ENCODE peak calls at places on chromosome 21, in five cellular contexts. R is occipital lobe; H is omental fat pad; Q is stimulated activated CD4-positive, alpha-beta T cell treated with anti-CD3 and anti-CD28 coated beads, TNF-alpha, amount 100 ng/mL, for 4 hours; G is NCI-H1092 treated with DMSO at 0.1 percent for 48 hours. F is an unnamed sample.

GRCh38 chr21:39318091-39318959 is 4.9 kb upstream of the BRWD1 start:
- DNase-seq in R (no peak), H (no peak), Q (no peak), G (no peak), F (no peak)

GRCh38 chr21:45615145-45615711 is 28.3 kb upstream of the PCBP3 start:
- DNase-seq in R (no peak), H (peak; percentile 10), Q (peak; percentile 84), G (peak; percentile 70), F (no peak)

GRCh38 chr21:36200089-36200561 is 43.5 kb downstream of the DOP1B start:
- DNase-seq in R (no peak), H (no peak), Q (no peak), G (no peak), F (no peak)

GRCh38 chr21:39451332-39452206 is at the start of gene SH3BGR:
- DNase-seq in R (peak; percentile 40), H (no peak), Q (no peak), G (no peak), F (peak; percentile 53)

GRCh38 chr21:35994605-35995004 is 65.7 kb downstream of the SETD4 start:
- DNase-seq in R (no peak), H (no peak), Q (no peak), G (no peak), F (no peak)

GRCh38 chr21:33522950-33523349 is 19.0 kb downstream of the GART start:
- DNase-seq in R (no peak), H (no peak), Q (no peak), G (no peak), F (no peak)

GRCh38 chr21:44727321-44727720 is 15.9 kb upstream of the TSPEAR start:
- DNase-seq in R (no peak), H (no peak), Q (no peak), G (no peak), F (no peak)

GRCh38 chr21:42892582-42892930 is 553 bp upstream of the NDUFV3 start:
- DNase-seq in R (peak; percentile 67), H (no peak), Q (no peak), G (no peak), F (no peak)

GRCh38 chr21:40731206-40731605 is 115.8 kb downstream of the DSCAM start:
- DNase-seq in R (no peak), H (no peak), Q (no peak), G (no peak), F (no peak)

GRCh38 chr21:46182548-46183336 is 1.5 kb downstream of the SPATC1L start:
- DNase-seq in R (no peak), H (no peak), Q (no peak), G (no peak), F (no peak)

GRCh38 chr21:27648560-27648959 is 681.7 kb upstream of the ADAMTS5 start:
- DNase-seq in R (no peak), H (no peak), Q (no peak), G (no peak), F (no peak)

GRCh38 chr21:31218830-31219608 is 125.0 kb downstream of the TIAM1 start:
- DNase-seq in R (no peak), H (peak; percentile 45), Q (no peak), G (no peak), F (peak; percentile 9)

GRCh38 chr21:17003221-17003620 is 509.6 kb upstream of the CXADR start:
- DNase-seq in R (no peak), H (no peak), Q (no peak), G (no peak), F (no peak)

GRCh38 chr21:38386967-38387366 is 111.3 kb downstream of the ERG start:
- DNase-seq in R (no peak), H (no peak), Q (no peak), G (no peak), F (no peak)

GRCh38 chr21:32472890-32473765 is 60.6 kb downstream of the EVA1C start:
- DNase-seq in R (no peak), H (no peak), Q (no peak), G (no peak), F (no peak)

GRCh38 chr21:35138665-35139381 is 89.7 kb upstream of the RUNX1 start:
- DNase-seq in R (no peak), H (no peak), Q (peak; percentile 52), G (no peak), F (no peak)

GRCh38 chr21:41168391-41169257 is 664 bp downstream of the BACE2 start:
- DNase-seq in R (peak; percentile 35), H (no peak), Q (no peak), G (peak; percentile 45), F (peak; percentile 38)

GRCh38 chr21:30146558-30147282 is 19.9 kb downstream of the CLDN17 start:
- DNase-seq in R (no peak), H (no peak), Q (no peak), G (no peak), F (no peak)

GRCh38 chr21:45506836-45507522 is 35.3 kb downstream of the SLC19A1 start:
- DNase-seq in R (no peak), H (no peak), Q (no peak), G (no peak), F (no peak)

GRCh38 chr21:17514124-17514481 is 1.3 kb downstream of the CXADR start:
- DNase-seq in R (no peak), H (no peak), Q (no peak), G (no peak), F (no peak)

GRCh38 chr21:36960676-36961284 is 5.7 kb downstream of the HLCS start:
- DNase-seq in R (peak; percentile 13), H (no peak), Q (no peak), G (no peak), F (no peak)

GRCh38 chr21:16742116-16742515 is 770.7 kb upstream of the CXADR start:
- DNase-seq in R (no peak), H (no peak), Q (no peak), G (no peak), F (no peak)

GRCh38 chr21:24486973-24487372 is 1120.3 kb downstream of the MRPL39 start:
- DNase-seq in R (no peak), H (no peak), Q (no peak), G (no peak), F (no peak)

GRCh38 chr21:43864806-43865470 is at the start of gene AGPAT3:
- DNase-seq in R (no peak), H (no peak), Q (peak; percentile 12), G (no peak), F (no peak)

GRCh38 chr21:45478115-45478801 is 64.0 kb downstream of the SLC19A1 start:
- DNase-seq in R (no peak), H (no peak), Q (peak; percentile 72), G (peak; percentile 81), F (peak; percentile 43)

GRCh38 chr21:32329331-32329730 is 30.7 kb downstream of the MRAP start:
- DNase-seq in R (no peak), H (no peak), Q (no peak), G (no peak), F (peak; percentile 31)

GRCh38 chr21:41119901-41120300 is 48.1 kb upstream of the BACE2 start:
- DNase-seq in R (no peak), H (no peak), Q (no peak), G (no peak), F (no peak)

GRCh38 chr21:45855248-45855801 is 126.2 kb upstream of the COL6A1 start:
- DNase-seq in R (no peak), H (peak; percentile 4), Q (no peak), G (no peak), F (no peak)

GRCh38 chr21:25791321-25791720 is 56.5 kb downstream of the GABPA start:
- DNase-seq in R (no peak), H (no peak), Q (no peak), G (no peak), F (no peak)